ENCODE peak calls at places on chromosomes 12 and 14, in six cellular contexts. L is stimulated activated CD8-positive, alpha-beta memory T cell treated with anti-CD3 and anti-CD28 coated beads, Interleukin-15, amount 100 ng/mL, for 48 hours; P is NCI-H1105 treated with DMSO at 0.1 percent for 48 hours; U is M059J; O is MM.1S; G is activated CD4-positive, alpha-beta T cell treated with anti-CD3 and anti-CD28 coated beads, Interleukin-2, amount 50 U/mL, for 24 hours. C is an unnamed sample.

GRCh38 chr12:76929499-76929898 is 50.7 kb upstream of the CSRP2 start:
- DNase-seq in L (no peak), P (no peak), U (no peak), O (no peak), G (no peak), C (no peak)

GRCh38 chr12:113135178-113136127 is at the start of gene RASAL1:
- DNase-seq in L (peak), P (peak), U (peak), O (peak), G (peak), C (no peak)

GRCh38 chr14:61498811-61499210 is 177.4 kb downstream of the PRKCH start:
- DNase-seq in L (no peak), P (no peak), U (peak), O (no peak), G (no peak), C (no peak)

GRCh38 chr12:109302358-109302757 is 6.7 kb downstream of the FOXN4 start:
- DNase-seq in L (no peak), P (peak), U (no peak), O (peak), G (no peak), C (no peak)

GRCh38 chr14:105167303-105168092 is 1.1 kb downstream of the JAG2 start:
- DNase-seq in L (no peak), P (no peak), U (no peak), O (no peak), G (no peak), C (no peak)

GRCh38 chr12:38689704-38690103 is 215.7 kb downstream of the CPNE8 start:
- DNase-seq in L (no peak), P (no peak), U (no peak), O (no peak), G (no peak), C (no peak)

GRCh38 chr12:29673346-29673745 is 110.4 kb downstream of the TMTC1 start:
- DNase-seq in L (no peak), P (no peak), U (no peak), O (no peak), G (no peak), C (no peak)

GRCh38 chr12:26987634-26988424 is 26.4 kb downstream of the TM7SF3 start:
- DNase-seq in L (no peak), P (peak), U (peak), O (no peak), G (no peak), C (peak)

GRCh38 chr12:101759396-101760047 is 20.3 kb upstream of the SYCP3 start:
- DNase-seq in L (no peak), P (peak), U (peak), O (peak), G (no peak), C (peak)

GRCh38 chr14:102819176-102819628 is 42.0 kb downstream of the TRAF3 start:
- DNase-seq in L (peak), P (no peak), U (no peak), O (peak), G (peak), C (no peak)

GRCh38 chr12:56236091-56236490 is 6.2 kb downstream of the SLC39A5 start:
- DNase-seq in L (no peak), P (no peak), U (no peak), O (no peak), G (no peak), C (no peak)

GRCh38 chr12:15853877-15854276 is 28.3 kb upstream of the STRAP start:
- DNase-seq in L (no peak), P (no peak), U (peak), O (no peak), G (no peak), C (no peak)